ENCODE peak calls at places on chromosomes 12 and 14, in six cellular contexts. One of them, this sample, is unnamed.

GRCh38 chr12:40921563-40922163 is 229.4 kb downstream of the CNTN1 start:
- DNase-seq in GM23338: peak
- DNase-seq in fibroblast of mammary gland: peak
- DNase-seq in thoracic aorta: no peak
- DNase-seq in endothelial cell: no peak
- DNase-seq in uterus: no peak
- DNase-seq in this sample: no peak

GRCh38 chr12:24709201-24709600 is 239.7 kb downstream of the BCAT1 start:
- DNase-seq in GM23338: no peak
- DNase-seq in fibroblast of mammary gland: peak
- DNase-seq in thoracic aorta: no peak
- DNase-seq in endothelial cell: no peak
- DNase-seq in uterus: no peak
- DNase-seq in this sample: no peak

GRCh38 chr12:103841690-103842584 is 903 bp upstream of the NT5DC3 start:
- DNase-seq in GM23338: peak
- DNase-seq in fibroblast of mammary gland: peak
- DNase-seq in thoracic aorta: peak
- DNase-seq in endothelial cell: peak
- DNase-seq in uterus: peak
- DNase-seq in this sample: peak

GRCh38 chr14:52949711-52950409 is 990 bp downstream of the FERMT2 start:
- DNase-seq in GM23338: no peak
- DNase-seq in fibroblast of mammary gland: peak
- DNase-seq in thoracic aorta: no peak
- DNase-seq in endothelial cell: no peak
- DNase-seq in uterus: peak
- DNase-seq in this sample: no peak

GRCh38 chr12:46108721-46109120 is 118.3 kb upstream of the SCAF11 start:
- DNase-seq in GM23338: no peak
- DNase-seq in fibroblast of mammary gland: no peak
- DNase-seq in thoracic aorta: no peak
- DNase-seq in endothelial cell: no peak
- DNase-seq in uterus: no peak
- DNase-seq in this sample: no peak

GRCh38 chr12:85968606-85969005 is 94.5 kb downstream of the NTS start:
- DNase-seq in GM23338: no peak
- DNase-seq in fibroblast of mammary gland: no peak
- DNase-seq in thoracic aorta: no peak
- DNase-seq in endothelial cell: no peak
- DNase-seq in uterus: no peak
- DNase-seq in this sample: no peak

GRCh38 chr14:24481622-24482324 is 26.3 kb downstream of the CMA1 start:
- DNase-seq in GM23338: peak
- DNase-seq in fibroblast of mammary gland: peak
- DNase-seq in thoracic aorta: no peak
- DNase-seq in endothelial cell: peak
- DNase-seq in uterus: no peak
- DNase-seq in this sample: no peak

GRCh38 chr14:100747021-100747586 is 20.4 kb downstream of the DLK1 start:
- DNase-seq in GM23338: no peak
- DNase-seq in fibroblast of mammary gland: peak
- DNase-seq in thoracic aorta: no peak
- DNase-seq in endothelial cell: no peak
- DNase-seq in uterus: peak
- DNase-seq in this sample: no peak

GRCh38 chr12:96068111-96068510 is 32.7 kb upstream of the LTA4H start:
- DNase-seq in GM23338: no peak
- DNase-seq in fibroblast of mammary gland: no peak
- DNase-seq in thoracic aorta: no peak
- DNase-seq in endothelial cell: no peak
- DNase-seq in uterus: no peak
- DNase-seq in this sample: no peak

GRCh38 chr12:113724703-113725556 is 241.2 kb downstream of the RBM19 start:
- DNase-seq in GM23338: no peak
- DNase-seq in fibroblast of mammary gland: no peak
- DNase-seq in thoracic aorta: no peak
- DNase-seq in endothelial cell: no peak
- DNase-seq in uterus: no peak
- DNase-seq in this sample: no peak

GRCh38 chr12:23482571-23482970 is 466.9 kb downstream of the SOX5 start:
- DNase-seq in GM23338: no peak
- DNase-seq in fibroblast of mammary gland: no peak
- DNase-seq in thoracic aorta: no peak
- DNase-seq in endothelial cell: no peak
- DNase-seq in uterus: no peak
- DNase-seq in this sample: no peak

GRCh38 chr14:78010688-78011087 is 159.5 kb upstream of the NRXN3 start:
- DNase-seq in GM23338: no peak
- DNase-seq in fibroblast of mammary gland: peak
- DNase-seq in thoracic aorta: no peak
- DNase-seq in endothelial cell: no peak
- DNase-seq in uterus: no peak
- DNase-seq in this sample: no peak

GRCh38 chr14:31766315-31766892 is 205.2 kb downstream of the NUBPL start:
- DNase-seq in GM23338: no peak
- DNase-seq in fibroblast of mammary gland: no peak
- DNase-seq in thoracic aorta: no peak
- DNase-seq in endothelial cell: no peak
- DNase-seq in uterus: no peak
- DNase-seq in this sample: no peak

GRCh38 chr12:95922231-95922630 is 20.2 kb downstream of the CCDC38 start:
- DNase-seq in GM23338: no peak
- DNase-seq in fibroblast of mammary gland: peak
- DNase-seq in thoracic aorta: no peak
- DNase-seq in endothelial cell: no peak
- DNase-seq in uterus: no peak
- DNase-seq in this sample: no peak

GRCh38 chr12:124453419-124454351 is 113.7 kb downstream of the NCOR2 start:
- DNase-seq in GM23338: no peak
- DNase-seq in fibroblast of mammary gland: peak
- DNase-seq in thoracic aorta: peak
- DNase-seq in endothelial cell: no peak
- DNase-seq in uterus: peak
- DNase-seq in this sample: no peak

GRCh38 chr12:15044461-15044860 is 71.6 kb downstream of the PDE6H start:
- DNase-seq in GM23338: no peak
- DNase-seq in fibroblast of mammary gland: peak
- DNase-seq in thoracic aorta: no peak
- DNase-seq in endothelial cell: no peak
- DNase-seq in uterus: no peak
- DNase-seq in this sample: no peak

GRCh38 chr14:77151918-77152588 is 10.5 kb upstream of the ZDHHC22 start:
- DNase-seq in GM23338: peak
- DNase-seq in fibroblast of mammary gland: peak
- DNase-seq in thoracic aorta: no peak
- DNase-seq in endothelial cell: no peak
- DNase-seq in uterus: no peak
- DNase-seq in this sample: no peak

GRCh38 chr12:81811778-81812125 is 52.6 kb upstream of the PPFIA2 start:
- DNase-seq in GM23338: no peak
- DNase-seq in fibroblast of mammary gland: no peak
- DNase-seq in thoracic aorta: no peak
- DNase-seq in endothelial cell: no peak
- DNase-seq in uterus: no peak
- DNase-seq in this sample: no peak

GRCh38 chr12:122834229-122834920 is 882 bp upstream of the HIP1R start:
- DNase-seq in GM23338: peak
- DNase-seq in fibroblast of mammary gland: peak
- DNase-seq in thoracic aorta: no peak
- DNase-seq in endothelial cell: peak
- DNase-seq in uterus: no peak
- DNase-seq in this sample: no peak

DNA sequence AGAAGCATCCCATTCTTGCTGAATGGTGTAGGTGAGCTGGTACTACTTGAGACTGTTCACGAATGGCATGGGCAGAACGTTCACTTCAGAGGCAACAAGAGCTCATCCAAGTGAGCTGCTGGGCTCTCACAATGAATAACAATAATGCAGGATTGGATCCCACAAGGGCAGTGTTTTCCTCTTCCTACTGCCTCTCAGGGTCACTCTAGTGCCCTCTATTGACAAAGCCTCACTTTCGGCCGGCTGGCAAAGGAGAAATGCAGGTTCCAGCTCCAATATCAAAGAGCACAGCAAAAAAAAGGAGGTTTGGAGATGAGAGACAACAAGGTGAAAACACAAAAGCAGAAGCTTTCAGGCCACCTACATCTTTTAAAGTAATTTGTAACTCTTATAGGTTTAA is 74.6 kb upstream of the MYF6 start:
- DNase-seq in GM23338: peak
- DNase-seq in fibroblast of mammary gland: peak
- DNase-seq in thoracic aorta: no peak
- DNase-seq in endothelial cell: peak
- DNase-seq in uterus: no peak
- DNase-seq in this sample: no peak
- TF ChIP-seq CTCF in GM23338: peak
- TF ChIP-seq CTCF in fibroblast of mammary gland: peak
- TF ChIP-seq CTCF in thoracic aorta: no peak
- TF ChIP-seq CTCF in endothelial cell: no peak
- TF ChIP-seq CTCF in uterus: no peak
- TF ChIP-seq CTCF in this sample: peak

GRCh38 chr12:98840325-98840724 is 195.2 kb downstream of the APAF1 start:
- DNase-seq in GM23338: no peak
- DNase-seq in fibroblast of mammary gland: no peak
- DNase-seq in thoracic aorta: no peak
- DNase-seq in endothelial cell: no peak
- DNase-seq in uterus: no peak
- DNase-seq in this sample: no peak

DNA sequence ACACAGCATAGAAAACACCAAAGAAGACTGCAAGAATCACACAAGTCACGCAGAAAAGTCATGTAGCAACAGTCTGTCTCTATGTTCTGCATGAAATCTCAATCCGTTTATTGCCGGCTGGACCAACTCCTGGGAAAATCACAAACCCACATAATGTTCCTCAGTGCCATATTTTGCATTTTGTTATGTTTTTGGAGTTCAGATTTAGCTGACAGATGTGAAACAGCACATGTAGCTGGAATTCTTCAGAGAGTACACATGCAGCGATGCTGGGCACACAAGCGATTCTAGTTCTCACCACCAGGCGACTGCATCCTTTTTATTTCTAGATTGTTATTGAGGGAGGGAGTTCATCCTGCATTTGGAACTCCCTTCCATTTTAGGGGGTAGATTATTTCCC is 193.2 kb downstream of the APAF1 start:
- DNase-seq in GM23338: peak
- DNase-seq in fibroblast of mammary gland: peak
- DNase-seq in thoracic aorta: no peak
- DNase-seq in endothelial cell: no peak
- DNase-seq in uterus: no peak
- DNase-seq in this sample: no peak
- TF ChIP-seq CTCF in GM23338: peak
- TF ChIP-seq CTCF in fibroblast of mammary gland: peak
- TF ChIP-seq CTCF in thoracic aorta: peak
- TF ChIP-seq CTCF in endothelial cell: peak
- TF ChIP-seq CTCF in uterus: peak
- TF ChIP-seq CTCF in this sample: peak

GRCh38 chr12:106217706-106218105 is 30.1 kb downstream of the CKAP4 start:
- DNase-seq in GM23338: no peak
- DNase-seq in fibroblast of mammary gland: no peak
- DNase-seq in thoracic aorta: no peak
- DNase-seq in endothelial cell: no peak
- DNase-seq in uterus: no peak
- DNase-seq in this sample: no peak

GRCh38 chr12:106213721-106214121 is 34.1 kb downstream of the CKAP4 start:
- DNase-seq in GM23338: no peak
- DNase-seq in fibroblast of mammary gland: no peak
- DNase-seq in thoracic aorta: no peak
- DNase-seq in endothelial cell: no peak
- DNase-seq in uterus: no peak
- DNase-seq in this sample: no peak

GRCh38 chr12:106214576-106214975 is 33.2 kb downstream of the CKAP4 start:
- DNase-seq in GM23338: no peak
- DNase-seq in fibroblast of mammary gland: no peak
- DNase-seq in thoracic aorta: no peak
- DNase-seq in endothelial cell: no peak
- DNase-seq in uterus: no peak
- DNase-seq in this sample: no peak

GRCh38 chr12:106211973-106212372 is 35.8 kb downstream of the CKAP4 start:
- DNase-seq in GM23338: no peak
- DNase-seq in fibroblast of mammary gland: no peak
- DNase-seq in thoracic aorta: no peak
- DNase-seq in endothelial cell: no peak
- DNase-seq in uterus: no peak
- DNase-seq in this sample: no peak
- TF ChIP-seq CTCF in GM23338: no peak
- TF ChIP-seq CTCF in fibroblast of mammary gland: no peak
- TF ChIP-seq CTCF in thoracic aorta: no peak
- TF ChIP-seq CTCF in endothelial cell: no peak
- TF ChIP-seq CTCF in uterus: no peak
- TF ChIP-seq CTCF in this sample: no peak

GRCh38 chr14:97707603-97708002 is 910.4 kb downstream of the VRK1 start:
- DNase-seq in GM23338: no peak
- DNase-seq in fibroblast of mammary gland: no peak
- DNase-seq in thoracic aorta: no peak
- DNase-seq in endothelial cell: no peak
- DNase-seq in uterus: no peak
- DNase-seq in this sample: no peak
- TF ChIP-seq CTCF in GM23338: peak
- TF ChIP-seq CTCF in fibroblast of mammary gland: no peak
- TF ChIP-seq CTCF in thoracic aorta: no peak
- TF ChIP-seq CTCF in endothelial cell: no peak
- TF ChIP-seq CTCF in uterus: no peak
- TF ChIP-seq CTCF in this sample: no peak